ENCODE peak calls at places on chromosomes 2 and 18, in seven cellular contexts. T, P, F, M, W, E and O are unnamed samples.
A peak's percentile ranks its signal among the peaks of the same experiment; 100 is the strongest.

GRCh38 chr2:70958759-70959158 is 19.7 kb upstream of the ANKRD53 start:
- DNase-seq in T (no peak), P (no peak), F (no peak), M (peak; percentile 3), W (no peak), E (no peak), O (no peak)

GRCh38 chr2:236271851-236272250 is 7.6 kb upstream of the ASB18 start:
- DNase-seq in T (no peak), P (no peak), F (no peak), M (no peak), W (no peak), E (no peak), O (no peak)

GRCh38 chr2:2640818-2641217 is 309.7 kb upstream of the MYT1L start:
- DNase-seq in T (no peak), P (no peak), F (no peak), M (no peak), W (no peak), E (no peak), O (no peak)

GRCh38 chr2:8219631-8220393 is 462.0 kb upstream of the ID2 start:
- DNase-seq in T (no peak), P (no peak), F (peak; percentile 18), M (no peak), W (peak; percentile 72), E (no peak), O (no peak)

GRCh38 chr2:3172265-3172935 is 205.2 kb downstream of the EIPR1 start:
- DNase-seq in T (no peak), P (no peak), F (no peak), M (no peak), W (no peak), E (no peak), O (no peak)

GRCh38 chr2:110677080-110677479 is 783 bp downstream of the BUB1 start:
- DNase-seq in T (no peak), P (no peak), F (no peak), M (no peak), W (no peak), E (no peak), O (no peak)

GRCh38 chr2:27723372-27724144 is 48.0 kb upstream of the MRPL33 start:
- DNase-seq in T (peak; percentile 55), P (peak; percentile 82), F (peak; percentile 87), M (peak; percentile 44), W (peak; percentile 75), E (peak; percentile 53), O (peak; percentile 85)

GRCh38 chr18:3333056-3333720 is 71.3 kb downstream of the MYL12B start:
- DNase-seq in T (no peak), P (no peak), F (no peak), M (no peak), W (no peak), E (no peak), O (no peak)

GRCh38 chr18:61589053-61589723 is 256.0 kb downstream of the CDH20 start:
- DNase-seq in T (no peak), P (no peak), F (no peak), M (no peak), W (no peak), E (no peak), O (no peak)

GRCh38 chr2:204842731-204843490 is 297.6 kb downstream of the PARD3B start:
- DNase-seq in T (peak; percentile 7), P (no peak), F (peak; percentile 85), M (peak; percentile 63), W (peak; percentile 45), E (peak; percentile 51), O (no peak)

GRCh38 chr2:86518498-86518897 is 44.7 kb downstream of the CHMP3 start:
- DNase-seq in T (no peak), P (no peak), F (peak; percentile 14), M (peak; percentile 37), W (no peak), E (peak; percentile 50), O (peak; percentile 19)

GRCh38 chr2:203819434-203820133 is 48.0 kb upstream of the CTLA4 start:
- DNase-seq in T (no peak), P (peak; percentile 41), F (no peak), M (no peak), W (peak; percentile 46), E (no peak), O (no peak)

GRCh38 chr2:109212836-109213563 is 84.0 kb downstream of the SH3RF3 start:
- DNase-seq in T (no peak), P (no peak), F (no peak), M (no peak), W (no peak), E (no peak), O (no peak)

GRCh38 chr2:74856004-74856578 is 22.2 kb downstream of the HK2 start:
- DNase-seq in T (peak; percentile 41), P (no peak), F (no peak), M (no peak), W (no peak), E (no peak), O (no peak)